ENCODE peak calls at places on chromosomes 1 and 21, in nine cellular contexts. M is MM.1S, D is left ventricle myocardium inferior, E is GM10248, J is progenitor cell of endocrine pancreas, R is neural progenitor cell, B is fibroblast of the aortic adventitia, L is neural crest cell, Y is fibroblast of lung. H is an unnamed sample.
A peak's percentile ranks its signal among the peaks of the same experiment; 100 is the strongest.

GRCh38 chr1:56517404-56518130 is 61.8 kb downstream of the PLPP3 start:
- DNase-seq in M (no peak), D (no peak), E (no peak), J (no peak), R (no peak), B (no peak), L (no peak), Y (no peak), H (no peak)

GRCh38 chr1:223771814-223772770 is 59.8 kb downstream of the CAPN2 start:
- DNase-seq in M (peak; percentile 3), D (peak; percentile 70), E (no peak), J (no peak), R (peak; percentile 60), B (peak; percentile 95), L (no peak), Y (peak; percentile 94), H (no peak)

GRCh38 chr1:224615861-224616760 is at the start of gene CNIH3:
- DNase-seq in M (no peak), D (no peak), E (no peak), J (peak; percentile 56), R (peak; percentile 91), B (peak; percentile 88), L (peak; percentile 31), Y (peak; percentile 90), H (no peak)

GRCh38 chr1:235239821-235240220 is 78.8 kb upstream of the RBM34 start:
- DNase-seq in M (no peak), D (no peak), E (no peak), J (no peak), R (no peak), B (peak; percentile 25), L (no peak), Y (peak; percentile 8), H (no peak)

GRCh38 chr21:20592482-20592881 is 405.7 kb upstream of the NCAM2 start:
- DNase-seq in M (no peak), D (no peak), E (no peak), J (no peak), R (no peak), B (peak; percentile 1), L (no peak), Y (no peak), H (no peak)

GRCh38 chr1:47772960-47773682 is 224.1 kb downstream of the TRABD2B start:
- DNase-seq in M (no peak), D (no peak), E (no peak), J (no peak), R (no peak), B (no peak), L (no peak), Y (no peak), H (no peak)

GRCh38 chr21:37208056-37208705 is 59.0 kb downstream of the VPS26C start:
- DNase-seq in M (peak; percentile 75), D (peak; percentile 79), E (peak; percentile 85), J (no peak), R (no peak), B (no peak), L (no peak), Y (peak; percentile 14), H (no peak)

GRCh38 chr1:60425528-60425927 is 352.0 kb upstream of the C1orf87 start:
- DNase-seq in M (no peak), D (no peak), E (peak; percentile 6), J (no peak), R (peak; percentile 41), B (peak; percentile 21), L (no peak), Y (peak; percentile 3), H (no peak)

GRCh38 chr1:9852410-9853301 is 28.9 kb upstream of the CLSTN1 start:
- DNase-seq in M (no peak), D (no peak), E (no peak), J (no peak), R (no peak), B (peak; percentile 86), L (no peak), Y (peak; percentile 74), H (peak; percentile 59)

GRCh38 chr1:217747156-217747769 is 116.1 kb downstream of the SPATA17 start:
- DNase-seq in M (peak; percentile 56), D (no peak), E (peak; percentile 18), J (no peak), R (peak; percentile 16), B (peak; percentile 59), L (no peak), Y (peak; percentile 23), H (peak; percentile 2)

GRCh38 chr21:32403201-32403701 is 9.3 kb upstream of the EVA1C start:
- DNase-seq in M (peak; percentile 77), D (peak; percentile 50), E (peak; percentile 51), J (peak; percentile 33), R (peak; percentile 85), B (peak; percentile 86), L (peak; percentile 67), Y (peak; percentile 57), H (no peak)

GRCh38 chr1:106584663-106585062 is 471.8 kb upstream of the PRMT6 start:
- DNase-seq in M (no peak), D (no peak), E (no peak), J (no peak), R (no peak), B (peak; percentile 11), L (no peak), Y (peak; percentile 5), H (no peak)

GRCh38 chr1:203765029-203765837 is at the start of gene LAX1:
- DNase-seq in M (peak; percentile 99), D (no peak), E (peak; percentile 72), J (no peak), R (no peak), B (no peak), L (no peak), Y (no peak), H (no peak)

GRCh38 chr1:41455479-41456271 is 28.8 kb downstream of the EDN2 start:
- DNase-seq in M (no peak), D (peak; percentile 76), E (no peak), J (no peak), R (no peak), B (peak; percentile 34), L (no peak), Y (peak; percentile 86), H (no peak)

GRCh38 chr21:42829954-42830353 is 49.4 kb downstream of the WDR4 start:
- DNase-seq in M (no peak), D (no peak), E (no peak), J (no peak), R (no peak), B (no peak), L (no peak), Y (no peak), H (no peak)

GRCh38 chr1:19398309-19398760 is 86.2 kb downstream of the SLC66A1 start:
- DNase-seq in M (no peak), D (no peak), E (no peak), J (no peak), R (no peak), B (peak; percentile 92), L (no peak), Y (peak; percentile 100), H (no peak)

GRCh38 chr1:19208710-19209438 is 1.2 kb downstream of the UBR4 start:
- DNase-seq in M (no peak), D (no peak), E (no peak), J (no peak), R (no peak), B (peak; percentile 80), L (no peak), Y (peak; percentile 73), H (peak; percentile 37)

GRCh38 chr1:225480825-225481434 is 53.1 kb upstream of the LBR start:
- DNase-seq in M (peak; percentile 77), D (no peak), E (peak; percentile 70), J (peak; percentile 60), R (peak; percentile 71), B (no peak), L (peak; percentile 48), Y (no peak), H (no peak)

GRCh38 chr1:15304708-15305326 is 57.8 kb downstream of the FHAD1 start:
- DNase-seq in M (peak; percentile 61), D (peak; percentile 51), E (peak; percentile 66), J (peak; percentile 68), R (peak; percentile 85), B (peak; percentile 34), L (peak; percentile 67), Y (peak; percentile 36), H (no peak)

GRCh38 chr1:78143152-78143551 is 97.4 kb downstream of the GIPC2 start:
- DNase-seq in M (peak; percentile 55), D (no peak), E (peak; percentile 41), J (no peak), R (no peak), B (no peak), L (no peak), Y (no peak), H (no peak)

GRCh38 chr1:221945669-221946068 is 203.8 kb upstream of the DUSP10 start:
- DNase-seq in M (no peak), D (no peak), E (no peak), J (no peak), R (no peak), B (no peak), L (no peak), Y (no peak), H (no peak)

GRCh38 chr1:206814716-206815341 is 42.5 kb upstream of the IL10 start:
- DNase-seq in M (no peak), D (peak; percentile 28), E (no peak), J (no peak), R (no peak), B (peak; percentile 67), L (no peak), Y (peak; percentile 72), H (peak; percentile 69)

GRCh38 chr1:228217551-228218344 is 9.9 kb downstream of the OBSCN start:
- DNase-seq in M (peak; percentile 24), D (no peak), E (no peak), J (no peak), R (no peak), B (no peak), L (no peak), Y (no peak), H (no peak)
- TF ChIP-seq CTCF in M (no peak), D (no peak), E (no peak), J (peak; percentile 46), R (no peak), B (no peak), L (no peak), Y (peak; percentile 27), H (peak; percentile 40)

GRCh38 chr21:27406297-27407009 is 439.6 kb upstream of the ADAMTS5 start:
- DNase-seq in M (no peak), D (no peak), E (no peak), J (no peak), R (no peak), B (peak; percentile 85), L (no peak), Y (peak; percentile 24), H (no peak)
- TF ChIP-seq CTCF in M (no peak), D (no peak), E (no peak), J (no peak), R (no peak), B (no peak), L (no peak), Y (no peak), H (no peak)

DNA sequence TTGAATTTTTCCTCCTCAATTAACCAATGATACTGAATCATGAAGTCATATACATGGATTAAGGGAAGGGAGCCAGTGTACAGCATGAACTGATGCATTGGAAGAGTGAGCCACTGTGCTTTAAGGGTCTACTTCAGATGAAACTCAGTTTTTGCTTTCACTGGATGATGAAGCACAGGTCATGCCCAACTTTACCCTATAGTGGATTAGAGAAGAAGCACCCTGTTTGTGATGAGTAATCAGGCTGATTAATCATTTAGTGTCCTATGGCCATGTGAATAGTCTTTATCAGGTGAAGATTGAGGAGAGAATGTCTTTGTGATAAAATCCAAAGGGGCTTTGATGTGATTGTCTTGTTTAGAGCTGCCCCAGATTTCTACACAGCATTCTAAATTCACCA is 24.7 kb upstream of the LAMC1 start:
- DNase-seq in M (no peak), D (no peak), E (no peak), J (no peak), R (no peak), B (no peak), L (no peak), Y (no peak), H (no peak)
- TF ChIP-seq CTCF in M (no peak), D (no peak), E (no peak), J (no peak), R (no peak), B (no peak), L (no peak), Y (no peak), H (no peak)

GRCh38 chr1:161962094-161962887 is 61.4 kb downstream of the OLFML2B start:
- DNase-seq in M (peak; percentile 36), D (no peak), E (peak; percentile 65), J (no peak), R (no peak), B (peak; percentile 88), L (no peak), Y (peak; percentile 91), H (peak; percentile 44)
- TF ChIP-seq CTCF in M (no peak), D (no peak), E (no peak), J (no peak), R (no peak), B (no peak), L (no peak), Y (no peak), H (no peak)